ENCODE peak calls at places on chromosomes 6 and 20, in ten cellular contexts. N, L, V, O, E, Q, S, H, K and T are unnamed samples.

GRCh38 chr6:62775427-62776022 is 435.7 kb upstream of the FKBP1C start:
- DNase-seq in O (no peak), H (no peak), Q (no peak), K (no peak), L (peak), N (peak), E (peak), S (no peak), V (no peak), T (no peak)

GRCh38 chr20:50692553-50692933 is 1.2 kb upstream of the RIPOR3 start:
- DNase-seq in N (no peak), H (no peak), V (no peak), L (no peak), O (no peak), Q (no peak), K (no peak), E (no peak), S (no peak), T (no peak)

GRCh38 chr6:30617565-30618269 is at the start of gene MRPS18B:
- DNase-seq in E (peak), H (peak), Q (peak), S (peak), V (peak), L (peak), K (peak), N (peak), O (peak), T (peak)

GRCh38 chr6:139679516-139680179 is 305.2 kb upstream of the CITED2 start:
- DNase-seq in O (no peak), V (no peak), K (no peak), Q (no peak), N (no peak), H (no peak), S (no peak), E (no peak), L (no peak), T (peak)

GRCh38 chr20:37198962-37199660 is 19.8 kb upstream of the MROH8 start:
- DNase-seq in Q (no peak), O (no peak), E (no peak), K (no peak), S (no peak), V (no peak), L (no peak), N (no peak), H (no peak), T (no peak)

GRCh38 chr6:113414511-113414910 is 442.6 kb upstream of the MARCKS start:
- DNase-seq in O (no peak), L (no peak), Q (no peak), H (no peak), S (no peak), E (no peak), V (no peak), K (no peak), N (peak), T (peak)

GRCh38 chr6:30748301-30748769 is 4.0 kb upstream of the IER3 start:
- DNase-seq in Q (no peak), N (peak), L (no peak), K (no peak), E (no peak), O (no peak), V (no peak), H (no peak), S (no peak), T (no peak)

GRCh38 chr20:13684566-13685222 is 46.0 kb upstream of the TASP1 start:
- DNase-seq in V (no peak), H (no peak), K (no peak), S (no peak), L (no peak), Q (no peak), E (no peak), N (no peak), O (no peak), T (peak)

GRCh38 chr6:137266032-137266586 is 46.9 kb upstream of the IFNGR1 start:
- DNase-seq in O (no peak), H (no peak), S (no peak), V (no peak), E (no peak), Q (no peak), N (no peak), K (no peak), L (no peak), T (no peak)

GRCh38 chr6:142735182-142735581 is 209.8 kb downstream of the HIVEP2 start:
- DNase-seq in K (no peak), V (no peak), Q (no peak), E (no peak), L (no peak), N (peak), S (no peak), H (no peak), O (no peak), T (peak)

GRCh38 chr6:33431880-33432541 is 12.1 kb downstream of the SYNGAP1 start:
- DNase-seq in K (no peak), E (peak), Q (no peak), N (no peak), V (no peak), S (no peak), H (no peak), L (no peak), O (no peak), T (no peak)

GRCh38 chr6:161414800-161415199 is 140.9 kb upstream of the AGPAT4 start:
- DNase-seq in V (no peak), K (no peak), Q (no peak), H (no peak), N (no peak), O (no peak), E (no peak), L (no peak), S (no peak), T (no peak)

GRCh38 chr6:11769244-11769643 is 9.4 kb downstream of the ADTRP start:
- DNase-seq in N (peak), O (no peak), S (no peak), H (no peak), L (no peak), K (no peak), V (no peak), Q (no peak), E (no peak), T (no peak)

GRCh38 chr6:1313755-1314503 is 2.0 kb downstream of the FOXQ1 start:
- DNase-seq in K (peak), H (no peak), O (no peak), L (no peak), E (peak), V (no peak), Q (no peak), N (peak), S (no peak), T (no peak)

GRCh38 chr6:22954749-22955385 is 385.5 kb downstream of the HDGFL1 start:
- DNase-seq in V (no peak), H (no peak), O (no peak), E (no peak), N (no peak), K (no peak), L (peak), Q (no peak), S (no peak), T (no peak)

GRCh38 chr6:149895702-149896310 is 2.1 kb downstream of the RAET1E start:
- DNase-seq in S (no peak), H (peak), V (no peak), E (no peak), Q (no peak), O (peak), N (peak), K (no peak), L (no peak), T (peak)

GRCh38 chr6:33880746-33881145 is 76.9 kb upstream of the MLN start:
- DNase-seq in V (no peak), S (no peak), H (no peak), K (no peak), L (no peak), O (no peak), N (no peak), Q (no peak), E (no peak), T (no peak)

GRCh38 chr6:149190228-149190831 is 127.2 kb upstream of the TAB2 start:
- DNase-seq in S (peak), Q (peak), E (peak), K (peak), O (peak), L (peak), N (peak), H (peak), V (no peak), T (no peak)

GRCh38 chr6:13315896-13316295 is 12.4 kb downstream of the TBC1D7 start:
- DNase-seq in E (no peak), N (no peak), S (no peak), H (no peak), O (no peak), K (no peak), L (no peak), V (no peak), Q (no peak), T (no peak)